ENCODE peak calls at places on chromosomes 12 and 14, in four cellular contexts. X, Y, C and O are unnamed samples.

GRCh38 chr12:15154108-15154507 is 67.1 kb downstream of the RERG start:
- DNase-seq in X (no peak), Y (no peak), C (no peak), O (no peak)

GRCh38 chr14:100076133-100076532 is 10.9 kb downstream of the EVL start:
- DNase-seq in X (no peak), Y (no peak), C (peak; percentile 42), O (no peak)

GRCh38 chr14:63564318-63564717 is 21.1 kb upstream of the PPP2R5E start:
- DNase-seq in X (no peak), Y (no peak), C (peak; percentile 42), O (no peak)

GRCh38 chr14:102215522-102216250 is 76.0 kb downstream of the WDR20 start:
- DNase-seq in X (no peak), Y (no peak), C (no peak), O (peak; percentile 32)

GRCh38 chr14:92704821-92705220 is 43.6 kb downstream of the LGMN start:
- DNase-seq in X (no peak), Y (no peak), C (no peak), O (no peak)

GRCh38 chr12:111417784-111418593 is 12.3 kb downstream of the SH2B3 start:
- DNase-seq in X (no peak), Y (no peak), C (no peak), O (no peak)

GRCh38 chr12:114381177-114381576 is 24.8 kb downstream of the TBX5 start:
- DNase-seq in X (no peak), Y (no peak), C (no peak), O (no peak)

GRCh38 chr12:95995238-95996031 is 709 bp downstream of the HAL start:
- DNase-seq in X (no peak), Y (no peak), C (no peak), O (no peak)

GRCh38 chr12:111431772-111432171 is 26.0 kb downstream of the SH2B3 start:
- DNase-seq in X (no peak), Y (no peak), C (no peak), O (no peak)

GRCh38 chr12:81953541-81953940 is 194.4 kb upstream of the PPFIA2 start:
- DNase-seq in X (no peak), Y (no peak), C (no peak), O (peak; percentile 13)

GRCh38 chr14:95774265-95775160 is 60.6 kb upstream of the TCL1A start:
- DNase-seq in X (peak; percentile 55), Y (peak; percentile 46), C (peak; percentile 68), O (peak; percentile 14)

GRCh38 chr14:75430526-75430925 is 2.7 kb downstream of the JDP2 start:
- DNase-seq in X (no peak), Y (peak; percentile 53), C (no peak), O (no peak)
- TF ChIP-seq CTCF in X (peak; percentile 17), Y (no peak), C (no peak), O (no peak)

GRCh38 chr12:113226696-113227095 is 5.4 kb downstream of the TPCN1 start:
- DNase-seq in X (no peak), Y (no peak), C (peak; percentile 67), O (no peak)
- H3K4me3 ChIP-seq in X (no peak overlapping the region), Y (no peak overlapping the region), C (no peak overlapping the region), O (no peak overlapping the region)

GRCh38 chr12:70920251-70920851 is at the start of gene PTPRR:
- DNase-seq in X (no peak), Y (no peak), C (no peak), O (no peak)
- TF ChIP-seq CTCF in X (no peak), Y (no peak), C (no peak), O (no peak)

GRCh38 chr14:104746071-104746545 is 6.8 kb upstream of the SIVA1 start:
- DNase-seq in X (no peak), Y (peak; percentile 17), C (no peak), O (no peak)
- H3K4me3 ChIP-seq in X (no peak overlapping the region), Y (no peak overlapping the region), C (no peak overlapping the region), O (no peak overlapping the region)

DNA sequence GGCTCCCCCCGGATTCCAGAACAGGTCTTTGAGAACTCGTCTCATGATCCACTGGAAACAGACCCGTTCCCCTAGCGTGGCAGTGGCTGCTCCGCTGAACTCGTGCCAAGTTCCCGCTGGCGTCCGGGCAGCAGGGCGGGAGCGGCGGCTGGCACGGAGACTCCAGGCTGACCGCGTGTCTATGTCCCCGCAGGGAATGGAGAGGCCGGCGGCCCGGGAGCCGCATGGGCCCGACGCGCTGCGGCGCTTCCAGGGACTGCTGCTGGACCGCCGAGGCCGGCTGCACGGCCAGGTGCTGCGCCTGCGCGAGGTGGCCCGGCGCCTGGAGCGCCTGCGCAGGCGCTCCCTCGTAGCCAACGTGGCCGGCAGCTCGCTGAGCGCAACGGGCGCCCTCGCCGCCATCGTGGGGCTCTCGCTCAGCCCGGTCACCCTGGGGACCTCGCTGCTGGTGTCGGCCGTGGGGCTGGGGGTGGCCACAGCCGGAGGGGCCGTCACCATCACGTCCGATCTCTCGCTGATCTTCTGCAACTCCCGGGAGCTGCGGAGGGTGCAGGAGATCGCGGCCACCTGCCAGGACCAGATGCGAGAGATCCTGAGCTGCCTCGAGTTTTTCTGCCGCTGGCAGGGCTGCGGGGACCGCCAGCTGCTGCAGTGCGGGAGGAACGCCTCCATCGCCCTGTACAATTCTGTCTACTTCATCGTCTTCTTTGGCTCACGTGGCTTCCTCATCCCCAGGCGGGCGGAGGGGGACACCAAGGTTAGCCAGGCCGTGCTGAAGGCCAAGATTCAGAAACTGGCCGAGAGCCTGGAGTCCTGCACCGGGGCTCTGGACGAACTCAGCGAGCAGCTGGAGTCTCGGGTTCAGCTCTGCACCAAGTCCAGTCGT is 1.5 kb downstream of the APOLD1 start:
- DNase-seq in X (peak; percentile 75), Y (peak; percentile 88), C (peak; percentile 84), O (peak; percentile 82)
- TF ChIP-seq CTCF in X (peak; percentile 54), Y (no peak), C (no peak), O (no peak)

DNA sequence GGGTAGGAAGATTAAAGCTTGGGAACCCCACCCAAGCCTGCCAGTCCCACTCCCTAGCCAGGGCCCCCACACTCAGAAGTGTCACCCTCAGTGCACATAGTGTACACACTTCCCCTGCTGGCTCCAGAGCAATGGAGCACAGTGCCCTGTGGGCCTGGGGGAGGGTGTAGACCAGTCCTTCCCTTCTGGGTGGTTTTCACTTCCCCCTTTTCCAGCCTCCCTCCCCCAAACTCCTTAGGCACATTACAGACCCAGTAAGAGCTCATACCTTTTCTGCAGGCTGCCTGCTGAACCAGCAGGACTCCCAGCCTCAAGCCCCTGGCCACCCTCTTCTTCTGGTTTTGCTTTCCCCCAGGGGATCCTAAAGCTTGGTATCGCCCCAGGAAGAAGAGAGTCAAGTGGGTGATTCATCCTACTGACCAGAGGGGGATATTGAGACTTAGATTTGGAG is at the start of gene ZNF385A:
- DNase-seq in X (no peak), Y (no peak), C (peak; percentile 51), O (no peak)
- H3K4me3 ChIP-seq in X (no peak within 1 kb of the TSS), Y (no peak within 1 kb of the TSS), C (no peak within 1 kb of the TSS), O (no peak within 1 kb of the TSS)